ENCODE peak calls at places on chromosomes 1 and 21, in six cellular contexts. L, V, F, W, O and Q are unnamed samples.

GRCh38 chr1:232933026-232933425 is 17.4 kb upstream of the NTPCR start:
- DNase-seq in L (no peak), V (no peak), F (no peak), W (no peak), O (no peak), Q (no peak)

GRCh38 chr1:21295059-21295401 is 4.8 kb upstream of the ECE1 start:
- DNase-seq in L (no peak), V (no peak), F (peak; percentile 74), W (no peak), O (no peak), Q (peak; percentile 83)

GRCh38 chr1:44832068-44832700 is 10.9 kb downstream of the PTCH2 start:
- DNase-seq in L (no peak), V (no peak), F (no peak), W (peak; percentile 37), O (no peak), Q (no peak)

GRCh38 chr1:173122958-173123852 is 72.5 kb upstream of the TNFSF18 start:
- DNase-seq in L (peak; percentile 82), V (peak; percentile 48), F (peak; percentile 88), W (no peak), O (peak; percentile 77), Q (no peak)

GRCh38 chr21:45912611-45913415 is 68.8 kb upstream of the COL6A1 start:
- DNase-seq in L (no peak), V (no peak), F (no peak), W (no peak), O (no peak), Q (no peak)

GRCh38 chr1:109247401-109248365 is 1.7 kb upstream of the CELSR2 start:
- DNase-seq in L (no peak), V (no peak), F (no peak), W (no peak), O (no peak), Q (no peak)

GRCh38 chr1:108816049-108816882 is 40.6 kb downstream of the AKNAD1 start:
- DNase-seq in L (peak; percentile 75), V (peak; percentile 52), F (peak; percentile 93), W (peak; percentile 35), O (peak; percentile 71), Q (no peak)

GRCh38 chr21:39182484-39183271 is 573 bp downstream of the PSMG1 start:
- DNase-seq in L (no peak), V (no peak), F (no peak), W (peak; percentile 21), O (no peak), Q (no peak)

GRCh38 chr1:183419399-183419798 is 1.2 kb upstream of the NMNAT2 start:
- DNase-seq in L (no peak), V (no peak), F (no peak), W (no peak), O (no peak), Q (no peak)

GRCh38 chr1:2135425-2135824 is 59.1 kb downstream of the FAAP20 start:
- DNase-seq in L (peak; percentile 77), V (peak; percentile 76), F (peak; percentile 81), W (no peak), O (peak; percentile 79), Q (no peak)

GRCh38 chr1:214287884-214288283 is 6.9 kb downstream of the SMYD2 start:
- DNase-seq in L (no peak), V (no peak), F (no peak), W (no peak), O (no peak), Q (no peak)
- H3K27me3 ChIP-seq in L (no peaks in the 10 kb centered on the region), V (no peaks in the 10 kb centered on the region), F (no peaks in the 10 kb centered on the region), W (no peaks in the 10 kb centered on the region), O (no peaks in the 10 kb centered on the region), Q (no peaks in the 10 kb centered on the region)

DNA sequence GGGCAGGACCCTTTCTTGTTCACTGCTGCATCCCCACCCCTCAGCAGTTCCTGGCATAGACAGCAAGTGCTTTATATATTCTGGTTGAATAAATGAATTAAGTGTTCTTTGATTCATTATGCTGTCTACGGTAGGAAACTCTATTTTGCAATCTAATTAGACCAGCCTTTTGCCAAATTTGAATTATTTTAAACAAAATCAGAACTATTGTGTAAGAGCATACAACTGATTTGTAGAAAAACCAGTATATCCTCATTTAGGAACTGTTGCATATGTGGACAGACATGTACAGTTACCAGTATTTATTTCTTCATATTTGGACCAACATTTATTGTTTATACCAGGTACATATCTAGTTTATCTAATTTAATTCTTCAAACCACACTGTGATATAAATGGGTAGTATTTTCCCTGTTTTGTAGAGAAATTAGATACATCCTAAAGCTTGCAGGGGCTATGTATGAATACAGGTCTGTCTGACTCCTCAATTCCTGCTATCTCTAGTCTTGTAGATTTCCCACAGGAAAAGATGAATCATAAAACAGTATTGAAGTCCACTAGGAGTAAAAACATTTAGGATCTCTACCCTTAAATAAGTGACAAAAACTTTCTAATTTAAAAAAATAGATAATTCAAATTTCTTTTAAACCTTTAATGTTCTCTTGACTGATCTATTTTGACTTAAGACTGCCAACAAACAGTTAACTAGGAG is 10.4 kb downstream of the MGST3 start:
- DNase-seq in L (no peak), V (no peak), F (peak; percentile 54), W (no peak), O (no peak), Q (no peak)
- H3K4me1 ChIP-seq in L (peaks cover 12% of the 10 kb centered on the region), V (peaks cover 4% of the 10 kb centered on the region), F (peaks cover 6% of the 10 kb centered on the region), W (peaks cover 14% of the 10 kb centered on the region), O (peaks cover 84% of the 10 kb centered on the region), Q (peaks cover 13% of the 10 kb centered on the region)

GRCh38 chr1:241453732-241454131 is 65.8 kb downstream of the FH start:
- DNase-seq in L (no peak), V (no peak), F (no peak), W (no peak), O (no peak), Q (no peak)
- H3K27me3 ChIP-seq in L (no peaks in the 10 kb centered on the region), V (no peaks in the 10 kb centered on the region), F (no peaks in the 10 kb centered on the region), W (no peaks in the 10 kb centered on the region), O (no peaks in the 10 kb centered on the region), Q (no peaks in the 10 kb centered on the region)

GRCh38 chr1:84758968-84759491 is 68.8 kb upstream of the SSX2IP start:
- DNase-seq in L (peak; percentile 22), V (no peak), F (peak; percentile 74), W (no peak), O (no peak), Q (no peak)

GRCh38 chr1:84759756-84760155 is 69.5 kb upstream of the SSX2IP start:
- DNase-seq in L (no peak), V (no peak), F (no peak), W (no peak), O (no peak), Q (no peak)

GRCh38 chr1:84757301-84757700 is 67.0 kb upstream of the SSX2IP start:
- DNase-seq in L (no peak), V (no peak), F (no peak), W (peak; percentile 35), O (no peak), Q (no peak)

GRCh38 chr1:84763912-84764675 is 73.8 kb upstream of the SSX2IP start:
- DNase-seq in L (no peak), V (no peak), F (no peak), W (no peak), O (no peak), Q (no peak)

GRCh38 chr1:84762664-84763063 is 72.4 kb upstream of the SSX2IP start:
- DNase-seq in L (no peak), V (no peak), F (peak; percentile 30), W (no peak), O (no peak), Q (no peak)
- H3K4me1 ChIP-seq in L (no peaks in the 10 kb centered on the region), V (no peaks in the 10 kb centered on the region), F (peaks cover 4% of the 10 kb centered on the region), W (no peaks in the 10 kb centered on the region), O (peaks cover 15% of the 10 kb centered on the region), Q (no peaks in the 10 kb centered on the region)

DNA sequence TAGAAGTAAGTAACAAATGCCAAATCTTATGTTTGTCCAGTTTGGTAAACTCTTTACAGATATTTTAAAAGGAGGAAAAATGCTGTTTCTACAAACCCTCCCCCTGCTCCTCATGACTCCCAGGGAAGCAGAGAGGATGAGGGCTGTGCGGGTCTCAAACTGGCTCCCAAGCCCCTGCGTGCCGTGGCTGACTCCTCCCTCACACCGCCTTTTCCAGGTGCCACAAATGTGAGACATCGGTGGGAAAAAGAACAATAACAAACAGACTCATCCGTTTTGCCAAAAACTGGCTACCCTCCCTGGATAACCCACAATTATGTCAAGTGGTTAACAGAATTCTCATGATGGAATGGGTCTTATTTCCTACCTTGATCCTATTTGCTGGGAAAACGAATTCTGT is 594.6 kb downstream of the PTPRU start:
- DNase-seq in L (no peak), V (no peak), F (no peak), W (no peak), O (no peak), Q (no peak)
- H3K27me3 ChIP-seq in L (no peaks in the 10 kb centered on the region), V (no peaks in the 10 kb centered on the region), F (no peaks in the 10 kb centered on the region), W (peaks cover 17% of the 10 kb centered on the region), O (peaks cover 21% of the 10 kb centered on the region), Q (no peaks in the 10 kb centered on the region)